ENCODE peak calls at places on chromosomes 4 and X, in four cellular contexts. One of them, this sample, is unnamed.

GRCh38 chr4:175514174-175514573 is 297.9 kb downstream of the GPM6A start:
- DNase-seq in PC-9: no peak
- DNase-seq in stomach: no peak
- DNase-seq in cardiac fibroblast: no peak
- DNase-seq in this sample: no peak

GRCh38 chrX:120839506-120839905 is 36.2 kb downstream of the CT47B1 start:
- DNase-seq in PC-9: no peak
- DNase-seq in stomach: no peak
- DNase-seq in cardiac fibroblast: peak
- DNase-seq in this sample: no peak

GRCh38 chrX:129771266-129771995 is 8.3 kb upstream of the SASH3 start:
- DNase-seq in cardiac fibroblast: no peak
- DNase-seq in stomach: no peak
- DNase-seq in PC-9: no peak
- DNase-seq in this sample: no peak

GRCh38 chrX:136130931-136131843 is 16.1 kb upstream of the FHL1 start:
- DNase-seq in cardiac fibroblast: peak
- DNase-seq in PC-9: peak
- DNase-seq in stomach: no peak
- DNase-seq in this sample: no peak

GRCh38 chr4:127124919-127125318 is 507.8 kb upstream of the INTU start:
- DNase-seq in cardiac fibroblast: peak
- DNase-seq in stomach: no peak
- DNase-seq in PC-9: no peak
- DNase-seq in this sample: no peak

GRCh38 chrX:2677764-2678163 is 13.3 kb upstream of the CD99 start:
- DNase-seq in stomach: peak
- DNase-seq in cardiac fibroblast: peak
- DNase-seq in PC-9: peak
- DNase-seq in this sample: no peak

GRCh38 chr4:52638717-52639116 is 20.4 kb downstream of the USP46 start:
- DNase-seq in stomach: no peak
- DNase-seq in cardiac fibroblast: no peak
- DNase-seq in PC-9: no peak
- DNase-seq in this sample: peak

GRCh38 chrX:24396236-24396929 is 35.9 kb downstream of the SUPT20HL1 start:
- DNase-seq in stomach: no peak
- DNase-seq in PC-9: no peak
- DNase-seq in cardiac fibroblast: peak
- DNase-seq in this sample: no peak

GRCh38 chr4:102723511-102723910 is 37.3 kb downstream of the MANBA start:
- DNase-seq in cardiac fibroblast: peak
- DNase-seq in PC-9: no peak
- DNase-seq in stomach: no peak
- DNase-seq in this sample: no peak

GRCh38 chrX:131671714-131672113 is 127.8 kb downstream of the OR13H1 start:
- DNase-seq in PC-9: no peak
- DNase-seq in stomach: no peak
- DNase-seq in cardiac fibroblast: no peak
- DNase-seq in this sample: no peak

GRCh38 chrX:7485041-7485440 is 337.1 kb upstream of the PUDP start:
- DNase-seq in stomach: no peak
- DNase-seq in cardiac fibroblast: no peak
- DNase-seq in PC-9: no peak
- DNase-seq in this sample: no peak

GRCh38 chr4:74097631-74098550 is 1.1 kb downstream of the CXCL2 start:
- DNase-seq in stomach: no peak
- DNase-seq in PC-9: no peak
- DNase-seq in cardiac fibroblast: peak
- DNase-seq in this sample: no peak

GRCh38 chr4:26779224-26779623 is 81.4 kb upstream of the STIM2 start:
- DNase-seq in PC-9: no peak
- DNase-seq in stomach: no peak
- DNase-seq in cardiac fibroblast: no peak
- DNase-seq in this sample: no peak

GRCh38 chrX:26670521-26670920 is 454.6 kb downstream of the MAGEB5 start:
- DNase-seq in cardiac fibroblast: no peak
- DNase-seq in stomach: no peak
- DNase-seq in PC-9: no peak
- DNase-seq in this sample: no peak

GRCh38 chrX:153922932-153923857 is 2.9 kb downstream of the ARHGAP4 start:
- DNase-seq in stomach: peak
- DNase-seq in cardiac fibroblast: peak
- DNase-seq in PC-9: no peak
- DNase-seq in this sample: no peak

GRCh38 chr4:173404296-173404865 is 5.5 kb upstream of the SCRG1 start:
- DNase-seq in cardiac fibroblast: no peak
- DNase-seq in PC-9: no peak
- DNase-seq in stomach: no peak
- DNase-seq in this sample: no peak

GRCh38 chr4:10455133-10455532 is 2.1 kb downstream of the ZNF518B start:
- DNase-seq in stomach: no peak
- DNase-seq in PC-9: no peak
- DNase-seq in cardiac fibroblast: no peak
- DNase-seq in this sample: no peak

GRCh38 chr4:128354205-128354821 is 66.7 kb upstream of the PGRMC2 start:
- DNase-seq in PC-9: peak
- DNase-seq in cardiac fibroblast: peak
- DNase-seq in stomach: peak
- DNase-seq in this sample: no peak

GRCh38 chr4:138595731-138596465 is 353.7 kb upstream of the SLC7A11 start:
- DNase-seq in cardiac fibroblast: peak
- DNase-seq in stomach: no peak
- DNase-seq in PC-9: no peak
- DNase-seq in this sample: no peak

GRCh38 chr4:105305019-105305836 is 158.6 kb downstream of the TET2 start:
- DNase-seq in stomach: no peak
- DNase-seq in cardiac fibroblast: no peak
- DNase-seq in PC-9: no peak
- DNase-seq in this sample: no peak

GRCh38 chr4:138204507-138204906 is 37.6 kb downstream of the SLC7A11 start:
- DNase-seq in cardiac fibroblast: no peak
- DNase-seq in stomach: no peak
- DNase-seq in PC-9: no peak
- DNase-seq in this sample: no peak

GRCh38 chrX:9938516-9938915 is 28.6 kb upstream of the CLDN34 start:
- DNase-seq in stomach: no peak
- DNase-seq in cardiac fibroblast: no peak
- DNase-seq in PC-9: no peak
- DNase-seq in this sample: no peak

GRCh38 chr4:40686081-40686913 is 56.6 kb upstream of the RBM47 start:
- DNase-seq in cardiac fibroblast: no peak
- DNase-seq in stomach: no peak
- DNase-seq in PC-9: no peak
- DNase-seq in this sample: no peak

GRCh38 chrX:50756276-50756675 is 57.7 kb downstream of the SHROOM4 start:
- DNase-seq in cardiac fibroblast: no peak
- DNase-seq in stomach: no peak
- DNase-seq in PC-9: no peak
- DNase-seq in this sample: no peak

GRCh38 chrX:153882086-153882498 is 3.9 kb downstream of the L1CAM start:
- DNase-seq in stomach: no peak
- DNase-seq in PC-9: peak
- DNase-seq in cardiac fibroblast: peak
- DNase-seq in this sample: no peak

GRCh38 chr4:111923786-111924185 is 221.5 kb upstream of the FAM241A start:
- DNase-seq in PC-9: no peak
- DNase-seq in cardiac fibroblast: no peak
- DNase-seq in stomach: no peak
- DNase-seq in this sample: no peak

GRCh38 chr4:77579406-77580076 is 26.1 kb upstream of the CXCL13 start:
- DNase-seq in stomach: no peak
- DNase-seq in PC-9: peak
- DNase-seq in cardiac fibroblast: peak
- DNase-seq in this sample: no peak

GRCh38 chrX:70429759-70430158 is 6.6 kb downstream of the GDPD2 start:
- DNase-seq in stomach: no peak
- DNase-seq in PC-9: no peak
- DNase-seq in cardiac fibroblast: no peak
- DNase-seq in this sample: no peak

GRCh38 chr4:139617702-139618490 is 47.7 kb upstream of the MGST2 start:
- DNase-seq in cardiac fibroblast: no peak
- DNase-seq in PC-9: no peak
- DNase-seq in stomach: no peak
- DNase-seq in this sample: no peak
- TF ChIP-seq CTCF in cardiac fibroblast: peak
- TF ChIP-seq CTCF in PC-9: peak
- TF ChIP-seq CTCF in stomach: no peak
- TF ChIP-seq CTCF in this sample: no peak

GRCh38 chr4:186942745-186943606 is 219.3 kb upstream of the FAT1 start:
- DNase-seq in cardiac fibroblast: peak
- DNase-seq in PC-9: no peak
- DNase-seq in stomach: no peak
- DNase-seq in this sample: no peak
- TF ChIP-seq CTCF in cardiac fibroblast: no peak
- TF ChIP-seq CTCF in PC-9: no peak
- TF ChIP-seq CTCF in stomach: no peak
- TF ChIP-seq CTCF in this sample: no peak

GRCh38 chrX:37825225-37825842 is 22.0 kb downstream of the DYNLT3 start:
- DNase-seq in cardiac fibroblast: peak
- DNase-seq in PC-9: no peak
- DNase-seq in stomach: peak
- DNase-seq in this sample: peak
- TF ChIP-seq CTCF in cardiac fibroblast: peak
- TF ChIP-seq CTCF in PC-9: no peak
- TF ChIP-seq CTCF in stomach: peak
- TF ChIP-seq CTCF in this sample: peak

GRCh38 chrX:119073200-119073905 is 560 bp downstream of the CT47C1 start:
- DNase-seq in PC-9: no peak
- DNase-seq in cardiac fibroblast: no peak
- DNase-seq in stomach: no peak
- DNase-seq in this sample: no peak
- TF ChIP-seq CTCF in PC-9: no peak
- TF ChIP-seq CTCF in cardiac fibroblast: no peak
- TF ChIP-seq CTCF in stomach: no peak
- TF ChIP-seq CTCF in this sample: no peak

GRCh38 chrX:46805270-46805669 is 31.6 kb upstream of the RP2 start:
- DNase-seq in cardiac fibroblast: no peak
- DNase-seq in stomach: no peak
- DNase-seq in PC-9: no peak
- DNase-seq in this sample: no peak

GRCh38 chrX:46803140-46803539 is 33.7 kb upstream of the RP2 start:
- DNase-seq in cardiac fibroblast: no peak
- DNase-seq in stomach: no peak
- DNase-seq in PC-9: no peak
- DNase-seq in this sample: no peak
- TF ChIP-seq CTCF in cardiac fibroblast: peak
- TF ChIP-seq CTCF in stomach: no peak
- TF ChIP-seq CTCF in PC-9: no peak
- TF ChIP-seq CTCF in this sample: peak

DNA sequence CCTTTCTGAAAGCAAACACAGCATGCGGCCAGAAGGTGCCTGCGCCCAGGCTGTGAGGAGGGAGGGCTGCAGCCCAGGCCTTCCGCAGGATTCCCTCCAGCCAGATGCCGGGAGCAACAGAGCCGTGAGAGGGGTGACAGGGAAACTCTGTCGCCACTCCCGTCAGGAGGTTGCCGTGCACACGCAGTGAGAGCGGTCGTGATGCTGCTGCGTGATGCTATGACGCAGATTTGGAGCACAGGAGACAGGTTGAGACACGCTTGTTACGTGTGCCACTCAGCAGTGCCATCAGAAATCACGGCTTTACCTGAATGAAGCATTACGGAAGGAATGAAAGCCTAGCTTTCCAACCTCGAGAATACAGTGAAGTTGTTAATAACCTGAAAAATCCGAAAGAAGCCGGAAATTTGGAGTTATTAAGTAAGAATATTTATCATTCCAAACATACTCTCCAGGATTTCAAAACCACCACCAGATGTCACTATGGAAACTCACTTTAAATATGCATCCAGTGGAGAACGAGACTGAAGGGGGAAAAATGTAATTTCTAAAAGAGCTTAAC is 54.4 kb downstream of the FAT1 start:
- DNase-seq in PC-9: no peak
- DNase-seq in stomach: no peak
- DNase-seq in cardiac fibroblast: peak
- DNase-seq in this sample: no peak
- TF ChIP-seq CTCF in PC-9: peak
- TF ChIP-seq CTCF in stomach: peak
- TF ChIP-seq CTCF in cardiac fibroblast: peak
- TF ChIP-seq CTCF in this sample: peak

GRCh38 chr4:184300816-184301215 is 83.1 kb upstream of the ENPP6 start:
- DNase-seq in stomach: no peak
- DNase-seq in PC-9: no peak
- DNase-seq in cardiac fibroblast: no peak
- DNase-seq in this sample: no peak
- TF ChIP-seq CTCF in stomach: no peak
- TF ChIP-seq CTCF in PC-9: no peak
- TF ChIP-seq CTCF in cardiac fibroblast: no peak
- TF ChIP-seq CTCF in this sample: no peak

GRCh38 chr4:109406337-109406931 is 27.2 kb upstream of the SEC24B start:
- DNase-seq in cardiac fibroblast: peak
- DNase-seq in PC-9: peak
- DNase-seq in stomach: no peak
- DNase-seq in this sample: peak

GRCh38 chr4:109411964-109412363 is 21.7 kb upstream of the SEC24B start:
- DNase-seq in stomach: peak
- DNase-seq in PC-9: no peak
- DNase-seq in cardiac fibroblast: peak
- DNase-seq in this sample: no peak

GRCh38 chr4:109410776-109411175 is 22.8 kb upstream of the SEC24B start:
- DNase-seq in cardiac fibroblast: peak
- DNase-seq in PC-9: no peak
- DNase-seq in stomach: no peak
- DNase-seq in this sample: no peak

GRCh38 chr4:109410226-109410625 is 23.4 kb upstream of the SEC24B start:
- DNase-seq in PC-9: no peak
- DNase-seq in cardiac fibroblast: no peak
- DNase-seq in stomach: no peak
- DNase-seq in this sample: no peak

GRCh38 chr4:109408711-109409110 is 24.9 kb upstream of the SEC24B start:
- DNase-seq in cardiac fibroblast: no peak
- DNase-seq in stomach: no peak
- DNase-seq in PC-9: no peak
- DNase-seq in this sample: no peak
- TF ChIP-seq CTCF in cardiac fibroblast: no peak
- TF ChIP-seq CTCF in stomach: no peak
- TF ChIP-seq CTCF in PC-9: no peak
- TF ChIP-seq CTCF in this sample: no peak

GRCh38 chr4:24736066-24736465 is 59.3 kb upstream of the SOD3 start:
- DNase-seq in cardiac fibroblast: peak
- DNase-seq in PC-9: no peak
- DNase-seq in stomach: no peak
- DNase-seq in this sample: no peak
- TF ChIP-seq CTCF in cardiac fibroblast: peak
- TF ChIP-seq CTCF in PC-9: no peak
- TF ChIP-seq CTCF in stomach: no peak
- TF ChIP-seq CTCF in this sample: peak